ENCODE peak calls at places on chromosomes 3 and 15, in four cellular contexts. One of them, this sample, is unnamed.

GRCh38 chr3:143832433-143832832 is 15.8 kb downstream of the SLC9A9 start:
- DNase-seq in mesendoderm: no peak
- DNase-seq in K562: no peak
- DNase-seq in fibroblast of lung: no peak
- DNase-seq in this sample: no peak

GRCh38 chr15:57100136-57100539 is 181.7 kb downstream of the TCF12 start:
- DNase-seq in mesendoderm: no peak
- DNase-seq in K562: no peak
- DNase-seq in fibroblast of lung: no peak
- DNase-seq in this sample: no peak

GRCh38 chr15:58840048-58840447 is 68.9 kb downstream of the MINDY2 start:
- DNase-seq in mesendoderm: no peak
- DNase-seq in K562: no peak
- DNase-seq in fibroblast of lung: peak; percentile 8
- DNase-seq in this sample: no peak

GRCh38 chr15:25556136-25556535 is 117.3 kb upstream of the UBE3A start:
- DNase-seq in mesendoderm: no peak
- DNase-seq in K562: no peak
- DNase-seq in fibroblast of lung: no peak
- DNase-seq in this sample: no peak

GRCh38 chr3:409011-409410 is 212.4 kb downstream of the CHL1 start:
- DNase-seq in mesendoderm: no peak
- DNase-seq in K562: no peak
- DNase-seq in fibroblast of lung: no peak
- DNase-seq in this sample: no peak

GRCh38 chr15:66939016-66939415 is 126.4 kb upstream of the SMAD3 start:
- DNase-seq in mesendoderm: no peak
- DNase-seq in K562: no peak
- DNase-seq in fibroblast of lung: no peak
- DNase-seq in this sample: no peak

GRCh38 chr15:67369359-67369758 is 114.8 kb downstream of the IQCH start:
- DNase-seq in mesendoderm: no peak
- DNase-seq in K562: no peak
- DNase-seq in fibroblast of lung: no peak
- DNase-seq in this sample: no peak

GRCh38 chr3:130425484-130425883 is 80.0 kb downstream of the COL6A5 start:
- DNase-seq in mesendoderm: no peak
- DNase-seq in K562: no peak
- DNase-seq in fibroblast of lung: no peak
- DNase-seq in this sample: no peak

GRCh38 chr3:39915027-39915426 is 105.6 kb downstream of the MYRIP start:
- DNase-seq in mesendoderm: no peak
- DNase-seq in K562: no peak
- DNase-seq in fibroblast of lung: no peak
- DNase-seq in this sample: no peak

GRCh38 chr3:72664171-72664570 is 184.1 kb downstream of the SHQ1 start:
- DNase-seq in mesendoderm: no peak
- DNase-seq in K562: no peak
- DNase-seq in fibroblast of lung: no peak
- DNase-seq in this sample: no peak
- H3K4me2 ChIP-seq in mesendoderm: no peak overlapping the region
- H3K4me2 ChIP-seq in K562: no peak overlapping the region
- H3K4me2 ChIP-seq in fibroblast of lung: no peak overlapping the region
- H3K4me2 ChIP-seq in this sample: no peak overlapping the region

DNA sequence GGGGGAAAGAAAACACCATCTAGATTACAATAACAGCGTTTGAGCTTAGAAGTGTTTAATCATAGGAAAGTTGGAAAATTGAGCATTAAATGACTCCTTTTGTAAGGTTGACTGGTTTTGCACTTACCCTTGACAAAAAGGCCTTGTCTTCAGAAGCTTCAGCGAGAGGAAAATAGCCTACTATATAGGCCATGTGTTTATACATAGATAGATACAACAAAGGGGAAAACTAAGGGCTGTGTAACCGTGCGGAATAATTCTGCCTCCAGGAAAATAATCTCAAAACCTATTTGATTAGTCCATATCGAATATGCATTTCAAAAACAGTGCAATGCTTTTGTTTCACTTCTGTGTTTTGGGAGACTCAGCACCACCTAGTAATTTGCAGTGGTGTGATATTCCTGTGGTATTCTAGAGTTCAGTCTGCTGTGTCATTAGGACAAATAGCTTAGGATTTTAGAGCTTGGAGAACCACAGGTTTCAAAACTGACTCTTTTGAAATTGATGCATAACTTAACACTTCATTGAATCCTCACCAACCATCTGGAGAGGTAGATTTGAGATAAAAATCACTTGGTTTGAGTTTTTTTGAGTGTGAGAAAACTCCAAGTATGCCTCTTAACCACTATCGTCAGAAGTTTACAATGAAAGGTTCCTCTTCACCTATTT is 1.8 kb downstream of the ARHGAP31 start:
- DNase-seq in mesendoderm: no peak
- DNase-seq in K562: no peak
- DNase-seq in fibroblast of lung: peak; percentile 12
- DNase-seq in this sample: peak; percentile 80
- H3K27me3 ChIP-seq in mesendoderm: no peaks in the 10 kb centered on the region
- H3K27me3 ChIP-seq in K562: no peaks in the 10 kb centered on the region
- H3K27me3 ChIP-seq in fibroblast of lung: no peaks in the 10 kb centered on the region
- H3K27me3 ChIP-seq in this sample: no peaks in the 10 kb centered on the region

DNA sequence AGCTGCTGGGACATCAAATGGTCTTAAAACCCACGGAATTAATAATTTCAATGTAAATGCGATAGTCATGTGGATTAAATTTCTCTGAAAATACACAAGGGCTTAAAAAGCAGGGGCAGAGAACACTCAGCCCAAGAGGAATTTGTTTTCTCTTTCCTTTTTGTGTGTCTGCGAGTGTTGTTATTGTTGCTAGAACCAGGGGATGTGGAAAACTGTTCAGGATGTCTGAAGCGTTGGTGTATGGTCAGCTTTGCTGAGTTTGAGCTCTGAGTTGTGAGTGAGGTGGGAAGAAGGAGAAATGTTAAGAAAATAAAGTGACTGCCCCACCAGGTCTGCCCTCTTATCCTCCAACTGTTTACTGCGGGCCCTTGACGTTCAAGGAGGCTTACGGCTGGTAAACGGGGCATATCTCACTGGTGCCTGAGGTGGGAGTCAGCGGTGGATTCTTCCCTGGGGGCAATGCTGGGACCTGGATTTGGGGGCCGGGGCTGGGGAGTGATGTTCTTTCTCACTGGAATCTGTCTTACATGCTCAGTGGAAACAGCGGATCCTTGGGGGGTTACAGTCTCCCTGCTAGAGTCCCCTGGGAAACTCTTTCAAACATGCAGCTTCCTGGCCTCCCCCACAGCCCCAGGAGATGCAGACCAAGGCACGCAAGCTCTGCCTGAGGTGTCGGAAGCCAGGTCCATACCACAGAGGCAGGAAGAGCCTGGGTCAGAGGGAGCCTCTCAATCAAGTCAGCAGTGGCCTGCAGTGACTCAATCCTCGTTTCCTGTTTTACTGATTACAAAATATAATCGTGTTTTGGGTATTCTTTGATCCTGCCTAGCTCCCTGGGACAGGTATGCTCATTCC is 41.8 kb downstream of the ITGA11 start:
- DNase-seq in mesendoderm: peak; percentile 71
- DNase-seq in K562: no peak
- DNase-seq in fibroblast of lung: peak; percentile 28
- DNase-seq in this sample: peak; percentile 17
- H3K4me2 ChIP-seq in mesendoderm: no peak overlapping the region
- H3K4me2 ChIP-seq in K562: no peak overlapping the region
- H3K4me2 ChIP-seq in fibroblast of lung: no peak overlapping the region
- H3K4me2 ChIP-seq in this sample: peak overlapping the region; percentile 4

GRCh38 chr3:14891135-14892132 is 55.9 kb upstream of the NR2C2 start:
- DNase-seq in mesendoderm: no peak
- DNase-seq in K562: no peak
- DNase-seq in fibroblast of lung: no peak
- DNase-seq in this sample: no peak

GRCh38 chr3:14890470-14890869 is 56.9 kb upstream of the NR2C2 start:
- DNase-seq in mesendoderm: no peak
- DNase-seq in K562: no peak
- DNase-seq in fibroblast of lung: no peak
- DNase-seq in this sample: no peak

GRCh38 chr3:14889943-14890342 is 57.4 kb upstream of the NR2C2 start:
- DNase-seq in mesendoderm: no peak
- DNase-seq in K562: no peak
- DNase-seq in fibroblast of lung: no peak
- DNase-seq in this sample: no peak

GRCh38 chr3:14892226-14892625 is 55.2 kb upstream of the NR2C2 start:
- DNase-seq in mesendoderm: no peak
- DNase-seq in K562: no peak
- DNase-seq in fibroblast of lung: no peak
- DNase-seq in this sample: no peak

GRCh38 chr3:14889188-14889587 is 58.2 kb upstream of the NR2C2 start:
- DNase-seq in mesendoderm: no peak
- DNase-seq in K562: no peak
- DNase-seq in fibroblast of lung: no peak
- DNase-seq in this sample: no peak
- H3K27me3 ChIP-seq in mesendoderm: no peaks in the 10 kb centered on the region
- H3K27me3 ChIP-seq in K562: peaks cover 67% of the 10 kb centered on the region
- H3K27me3 ChIP-seq in fibroblast of lung: no peaks in the 10 kb centered on the region
- H3K27me3 ChIP-seq in this sample: peaks cover 14% of the 10 kb centered on the region